ENCODE peak calls at places on chromosome 18, in ten cellular contexts. T is IMR-90, E is lung, O is brain microvascular endothelial cell, N is fibroblast of pulmonary artery, V is WTC11, F is left ventricle myocardium inferior, C is heart right ventricle, G is GM20000, I is A549. M is an unnamed sample.

GRCh38 chr18:61921621-61922235 is 28.9 kb upstream of the RNF152 start:
- DNase-seq in T (peak), E (no peak), O (peak), N (no peak), V (peak), F (no peak), C (no peak), G (no peak), I (no peak), M (no peak)

GRCh38 chr18:39701071-39701783 is 2135.6 kb upstream of the CELF4 start:
- DNase-seq in T (peak), E (no peak), O (no peak), N (peak), V (no peak), F (no peak), C (no peak), G (no peak), I (no peak), M (no peak)

GRCh38 chr18:47420130-47420529 is 168.7 kb upstream of the SKOR2 start:
- DNase-seq in T (no peak), E (no peak), O (no peak), N (no peak), V (no peak), F (no peak), C (no peak), G (peak), I (no peak), M (no peak)

GRCh38 chr18:49609416-49610284 is 47.8 kb downstream of the LIPG start:
- DNase-seq in T (peak), E (no peak), O (no peak), N (no peak), V (no peak), F (no peak), C (no peak), G (no peak), I (peak), M (no peak)

GRCh38 chr18:519019-519879 is 18.7 kb upstream of the COLEC12 start:
- DNase-seq in T (peak), E (peak), O (peak), N (peak), V (no peak), F (peak), C (peak), G (peak), I (no peak), M (no peak)

GRCh38 chr18:44033144-44033543 is 647.5 kb upstream of the SETBP1 start:
- DNase-seq in T (no peak), E (no peak), O (no peak), N (no peak), V (no peak), F (no peak), C (no peak), G (no peak), I (no peak), M (peak)

GRCh38 chr18:74972354-74972753 is 236.6 kb downstream of the PTGR3 start:
- DNase-seq in T (no peak), E (no peak), O (no peak), N (no peak), V (no peak), F (no peak), C (no peak), G (no peak), I (no peak), M (no peak)

GRCh38 chr18:50460691-50461090 is 85.8 kb downstream of the SKA1 start:
- DNase-seq in T (no peak), E (no peak), O (no peak), N (no peak), V (no peak), F (no peak), C (no peak), G (no peak), I (no peak), M (no peak)

GRCh38 chr18:77000527-77000926 is 132.1 kb downstream of the MBP start:
- DNase-seq in T (peak), E (no peak), O (peak), N (peak), V (peak), F (peak), C (peak), G (peak), I (peak), M (peak)

GRCh38 chr18:67483237-67483636 is 33.3 kb downstream of the DSEL start:
- DNase-seq in T (no peak), E (no peak), O (no peak), N (no peak), V (no peak), F (no peak), C (no peak), G (no peak), I (no peak), M (no peak)

GRCh38 chr18:76131738-76132137 is 363.3 kb downstream of the ZNF516 start:
- DNase-seq in T (no peak), E (no peak), O (no peak), N (no peak), V (no peak), F (no peak), C (no peak), G (no peak), I (no peak), M (no peak)

GRCh38 chr18:79609841-79610281 is 69.7 kb upstream of the CTDP1 start:
- DNase-seq in T (no peak), E (no peak), O (no peak), N (no peak), V (no peak), F (no peak), C (peak), G (no peak), I (no peak), M (no peak)

GRCh38 chr18:10530852-10531251 is 5.0 kb downstream of the NAPG start:
- DNase-seq in T (no peak), E (no peak), O (no peak), N (no peak), V (no peak), F (no peak), C (no peak), G (no peak), I (no peak), M (no peak)

GRCh38 chr18:41378628-41379027 is 576.4 kb upstream of the PIK3C3 start:
- DNase-seq in T (peak), E (no peak), O (peak), N (peak), V (no peak), F (no peak), C (no peak), G (no peak), I (peak), M (no peak)

GRCh38 chr18:55588876-55589595 is 1.0 kb upstream of the TCF4 start:
- DNase-seq in T (peak), E (no peak), O (no peak), N (no peak), V (no peak), F (no peak), C (no peak), G (no peak), I (peak), M (no peak)

GRCh38 chr18:48340502-48340901 is 68.7 kb downstream of the ZBTB7C start:
- DNase-seq in T (no peak), E (no peak), O (no peak), N (no peak), V (no peak), F (no peak), C (no peak), G (no peak), I (no peak), M (no peak)

GRCh38 chr18:28455971-28456370 is 279.0 kb upstream of the CDH2 start:
- DNase-seq in T (no peak), E (no peak), O (no peak), N (no peak), V (no peak), F (no peak), C (no peak), G (no peak), I (no peak), M (no peak)

GRCh38 chr18:44536619-44537018 is 144.1 kb upstream of the SETBP1 start:
- DNase-seq in T (no peak), E (no peak), O (no peak), N (no peak), V (no peak), F (no peak), C (no peak), G (no peak), I (no peak), M (no peak)

GRCh38 chr18:36662000-36662399 is 166.8 kb downstream of the TPGS2 start:
- DNase-seq in T (peak), E (no peak), O (no peak), N (peak), V (peak), F (no peak), C (no peak), G (no peak), I (peak), M (peak)

GRCh38 chr18:36655894-36656293 is 172.9 kb downstream of the TPGS2 start:
- DNase-seq in T (no peak), E (no peak), O (no peak), N (no peak), V (no peak), F (no peak), C (no peak), G (no peak), I (no peak), M (no peak)

GRCh38 chr18:36658611-36659010 is 170.2 kb downstream of the TPGS2 start:
- DNase-seq in T (no peak), E (no peak), O (no peak), N (no peak), V (no peak), F (no peak), C (no peak), G (no peak), I (no peak), M (no peak)

GRCh38 chr18:36663312-36663711 is 165.5 kb downstream of the TPGS2 start:
- DNase-seq in T (peak), E (no peak), O (no peak), N (peak), V (no peak), F (no peak), C (no peak), G (no peak), I (no peak), M (no peak)

DNA sequence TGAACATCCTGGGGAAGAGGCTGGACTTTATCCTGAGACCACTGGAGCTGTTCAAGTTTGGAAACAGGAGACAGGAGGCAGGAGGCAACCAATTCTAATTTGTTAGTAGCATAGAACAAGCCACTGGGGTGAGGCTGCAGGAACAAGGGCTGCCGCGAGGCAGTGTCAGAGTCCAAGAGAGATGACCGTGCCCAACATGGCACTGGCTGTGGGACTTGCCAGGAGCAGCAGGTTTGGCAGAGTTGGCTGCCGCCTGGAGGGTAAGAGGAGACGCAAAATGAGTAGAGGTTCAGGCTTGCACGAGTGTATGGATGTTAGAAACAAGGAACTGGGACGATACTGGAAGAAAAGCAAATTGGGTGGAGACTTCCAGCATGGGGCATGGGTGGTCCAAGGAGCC is 168.5 kb downstream of the TPGS2 start:
- DNase-seq in T (no peak), E (no peak), O (no peak), N (no peak), V (no peak), F (peak), C (peak), G (no peak), I (no peak), M (no peak)
- TF ChIP-seq CTCF in T (no peak), E (no peak), O (no peak), N (no peak), V (no peak), F (no peak), C (peak), G (no peak), I (no peak), M (no peak)

DNA sequence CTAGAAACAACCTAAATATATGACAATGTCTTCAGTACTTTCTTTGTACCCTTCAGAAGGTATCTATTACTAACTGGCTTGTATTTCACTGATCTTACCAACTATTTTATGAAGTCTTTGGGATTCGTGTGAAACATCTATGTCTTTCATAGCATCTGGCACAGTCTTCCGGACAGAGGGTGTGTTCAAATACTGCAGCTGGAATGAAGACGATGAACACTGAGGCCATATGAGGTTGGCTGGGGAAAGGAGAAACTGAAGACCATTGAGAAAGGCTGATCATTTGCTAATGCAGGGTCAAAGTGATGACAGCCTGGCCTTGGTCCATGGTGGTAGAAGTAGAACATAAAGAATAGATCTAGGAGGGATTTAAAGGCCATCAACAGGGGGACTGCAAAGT is 132.7 kb downstream of the CCBE1 start:
- DNase-seq in T (no peak), E (no peak), O (no peak), N (no peak), V (no peak), F (no peak), C (no peak), G (no peak), I (no peak), M (no peak)
- TF ChIP-seq CTCF in T (no peak), E (no peak), O (no peak), N (no peak), V (no peak), F (no peak), C (no peak), G (no peak), I (no peak), M (no peak)

DNA sequence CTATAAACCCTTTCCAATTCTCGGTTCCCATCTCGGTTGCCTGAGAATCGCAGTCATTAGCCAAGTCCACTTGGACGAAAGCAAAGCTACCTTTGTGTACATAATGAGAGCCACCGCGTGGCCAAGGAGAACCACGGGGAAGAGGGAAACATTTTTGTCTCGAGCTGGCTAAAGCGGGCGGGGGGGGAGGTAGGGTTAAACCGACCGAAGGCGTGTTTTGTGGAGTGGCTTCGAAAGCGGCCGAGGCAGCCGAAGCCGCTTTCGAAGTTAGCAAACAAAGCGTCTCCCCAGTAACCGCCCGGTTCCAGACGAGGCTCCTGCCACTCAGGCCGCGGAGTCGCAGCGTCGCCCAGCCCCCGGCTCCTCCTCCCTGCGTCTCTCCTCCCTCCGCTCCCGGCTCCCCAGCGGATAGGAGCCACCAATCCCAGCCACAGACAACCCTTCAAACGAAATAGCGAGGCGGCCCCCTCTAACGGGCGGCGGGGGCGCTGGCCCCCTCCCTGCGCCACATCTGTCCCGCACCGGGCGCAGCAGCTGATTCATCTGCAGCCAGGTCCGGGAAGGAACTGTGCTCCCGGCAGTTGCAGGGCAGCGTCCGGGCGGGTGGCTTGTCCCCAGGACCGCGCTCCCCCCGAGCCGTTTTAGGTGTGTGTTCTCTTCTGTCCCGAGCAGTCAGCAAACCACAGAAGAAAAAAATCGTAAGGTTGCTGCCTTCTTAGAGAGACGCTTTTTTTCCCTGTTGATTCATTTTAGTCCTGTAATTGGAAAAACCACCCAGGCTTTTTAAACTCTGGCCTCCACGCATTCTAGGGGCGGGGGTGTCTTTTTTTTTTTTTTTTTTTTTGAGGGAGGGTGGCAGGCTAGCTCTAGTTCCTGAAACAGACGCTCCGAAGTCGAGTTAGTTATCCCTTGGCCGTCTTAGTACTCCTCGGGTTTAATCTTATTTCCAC is 1.8 kb upstream of the TGIF1 start:
- DNase-seq in T (peak), E (peak), O (peak), N (peak), V (peak), F (peak), C (peak), G (peak), I (peak), M (peak)
- TF ChIP-seq CTCF in T (peak), E (no peak), O (peak), N (peak), V (no peak), F (peak), C (no peak), G (peak), I (peak), M (no peak)

GRCh38 chr18:26771524-26771923 is 94.0 kb downstream of the AQP4 start:
- DNase-seq in T (no peak), E (no peak), O (no peak), N (peak), V (peak), F (no peak), C (no peak), G (peak), I (peak), M (peak)
- TF ChIP-seq CTCF in T (no peak), E (no peak), O (peak), N (peak), V (peak), F (peak), C (peak), G (no peak), I (peak), M (peak)

GRCh38 chr18:32439802-32440201 is 30.9 kb downstream of the GAREM1 start:
- DNase-seq in T (no peak), E (no peak), O (no peak), N (no peak), V (peak), F (no peak), C (no peak), G (no peak), I (peak), M (peak)
- TF ChIP-seq CTCF in T (peak), E (no peak), O (peak), N (peak), V (no peak), F (peak), C (no peak), G (no peak), I (no peak), M (peak)

GRCh38 chr18:58670561-58671121 is 624 bp upstream of the MALT1 start:
- DNase-seq in T (peak), E (no peak), O (no peak), N (peak), V (peak), F (no peak), C (no peak), G (no peak), I (peak), M (peak)

GRCh38 chr18:58674159-58674558 is 2.9 kb downstream of the MALT1 start:
- DNase-seq in T (no peak), E (no peak), O (no peak), N (no peak), V (no peak), F (no peak), C (no peak), G (no peak), I (no peak), M (no peak)

GRCh38 chr18:58669731-58670379 is 1.4 kb upstream of the MALT1 start:
- DNase-seq in T (peak), E (peak), O (peak), N (peak), V (no peak), F (no peak), C (no peak), G (no peak), I (peak), M (peak)

GRCh38 chr18:58671122-58671940 is at the start of gene MALT1:
- DNase-seq in T (peak), E (peak), O (peak), N (peak), V (peak), F (peak), C (peak), G (peak), I (peak), M (peak)

GRCh38 chr18:58671941-58672565 is 788 bp downstream of the MALT1 start:
- DNase-seq in T (peak), E (no peak), O (peak), N (peak), V (no peak), F (peak), C (no peak), G (no peak), I (peak), M (no peak)
- TF ChIP-seq CTCF in T (no peak), E (no peak), O (no peak), N (no peak), V (no peak), F (no peak), C (no peak), G (no peak), I (no peak), M (no peak)

GRCh38 chr18:33677891-33678290 is 99.9 kb downstream of the ASXL3 start:
- DNase-seq in T (no peak), E (no peak), O (no peak), N (no peak), V (no peak), F (no peak), C (no peak), G (no peak), I (no peak), M (no peak)
- TF ChIP-seq CTCF in T (no peak), E (no peak), O (no peak), N (no peak), V (no peak), F (no peak), C (no peak), G (no peak), I (no peak), M (no peak)